ENCODE peak calls at places on chromosomes 5 and 9, in six cellular contexts. One of them, this sample, is unnamed.

GRCh38 chr9:69324549-69325401 is at the start of gene ENTREP1:
- DNase-seq in stimulated activated CD8-positive, alpha-beta memory T cell treated with anti-CD3 and anti-CD28 coated beads, Interleukin-15, amount 100 ng/mL, for 24 hours: no peak
- DNase-seq in HT-29: peak
- DNase-seq in left lung: peak
- DNase-seq in putamen: peak
- DNase-seq in fibroblast of lung: peak
- DNase-seq in this sample: peak

GRCh38 chr5:94802450-94802849 is 184.0 kb downstream of the SLF1 start:
- DNase-seq in stimulated activated CD8-positive, alpha-beta memory T cell treated with anti-CD3 and anti-CD28 coated beads, Interleukin-15, amount 100 ng/mL, for 24 hours: no peak
- DNase-seq in HT-29: peak
- DNase-seq in left lung: no peak
- DNase-seq in putamen: no peak
- DNase-seq in fibroblast of lung: peak
- DNase-seq in this sample: no peak

GRCh38 chr9:115883467-115884329 is 269.9 kb upstream of the PAPPA start:
- DNase-seq in stimulated activated CD8-positive, alpha-beta memory T cell treated with anti-CD3 and anti-CD28 coated beads, Interleukin-15, amount 100 ng/mL, for 24 hours: no peak
- DNase-seq in HT-29: peak
- DNase-seq in left lung: no peak
- DNase-seq in putamen: no peak
- DNase-seq in fibroblast of lung: peak
- DNase-seq in this sample: peak

GRCh38 chr9:19940808-19941207 is 152.0 kb upstream of the SLC24A2 start:
- DNase-seq in stimulated activated CD8-positive, alpha-beta memory T cell treated with anti-CD3 and anti-CD28 coated beads, Interleukin-15, amount 100 ng/mL, for 24 hours: no peak
- DNase-seq in HT-29: no peak
- DNase-seq in left lung: no peak
- DNase-seq in putamen: no peak
- DNase-seq in fibroblast of lung: no peak
- DNase-seq in this sample: no peak

GRCh38 chr5:56962286-56962685 is 10.4 kb upstream of the MIER3 start:
- DNase-seq in stimulated activated CD8-positive, alpha-beta memory T cell treated with anti-CD3 and anti-CD28 coated beads, Interleukin-15, amount 100 ng/mL, for 24 hours: no peak
- DNase-seq in HT-29: no peak
- DNase-seq in left lung: no peak
- DNase-seq in putamen: no peak
- DNase-seq in fibroblast of lung: no peak
- DNase-seq in this sample: no peak

GRCh38 chr5:157670662-157671591 is at the start of gene C5orf52:
- DNase-seq in stimulated activated CD8-positive, alpha-beta memory T cell treated with anti-CD3 and anti-CD28 coated beads, Interleukin-15, amount 100 ng/mL, for 24 hours: no peak
- DNase-seq in HT-29: peak
- DNase-seq in left lung: peak
- DNase-seq in putamen: no peak
- DNase-seq in fibroblast of lung: peak
- DNase-seq in this sample: peak

GRCh38 chr5:56169281-56169680 is 63.8 kb downstream of the ANKRD55 start:
- DNase-seq in stimulated activated CD8-positive, alpha-beta memory T cell treated with anti-CD3 and anti-CD28 coated beads, Interleukin-15, amount 100 ng/mL, for 24 hours: no peak
- DNase-seq in HT-29: no peak
- DNase-seq in left lung: no peak
- DNase-seq in putamen: no peak
- DNase-seq in fibroblast of lung: peak
- DNase-seq in this sample: no peak

GRCh38 chr9:125989090-125989501 is 241.9 kb downstream of the PBX3 start:
- DNase-seq in stimulated activated CD8-positive, alpha-beta memory T cell treated with anti-CD3 and anti-CD28 coated beads, Interleukin-15, amount 100 ng/mL, for 24 hours: no peak
- DNase-seq in HT-29: no peak
- DNase-seq in left lung: no peak
- DNase-seq in putamen: no peak
- DNase-seq in fibroblast of lung: no peak
- DNase-seq in this sample: no peak

GRCh38 chr5:83374547-83374946 is 97.0 kb upstream of the VCAN start:
- DNase-seq in stimulated activated CD8-positive, alpha-beta memory T cell treated with anti-CD3 and anti-CD28 coated beads, Interleukin-15, amount 100 ng/mL, for 24 hours: no peak
- DNase-seq in HT-29: no peak
- DNase-seq in left lung: no peak
- DNase-seq in putamen: no peak
- DNase-seq in fibroblast of lung: peak
- DNase-seq in this sample: no peak

GRCh38 chr5:159393854-159394274 is 63.6 kb upstream of the IL12B start:
- DNase-seq in stimulated activated CD8-positive, alpha-beta memory T cell treated with anti-CD3 and anti-CD28 coated beads, Interleukin-15, amount 100 ng/mL, for 24 hours: no peak
- DNase-seq in HT-29: no peak
- DNase-seq in left lung: no peak
- DNase-seq in putamen: no peak
- DNase-seq in fibroblast of lung: no peak
- DNase-seq in this sample: no peak

GRCh38 chr9:134818000-134818568 is 62.5 kb upstream of the FCN2 start:
- DNase-seq in stimulated activated CD8-positive, alpha-beta memory T cell treated with anti-CD3 and anti-CD28 coated beads, Interleukin-15, amount 100 ng/mL, for 24 hours: no peak
- DNase-seq in HT-29: no peak
- DNase-seq in left lung: no peak
- DNase-seq in putamen: no peak
- DNase-seq in fibroblast of lung: no peak
- DNase-seq in this sample: no peak

GRCh38 chr9:97437151-97437550 is 25.3 kb downstream of the TDRD7 start:
- DNase-seq in stimulated activated CD8-positive, alpha-beta memory T cell treated with anti-CD3 and anti-CD28 coated beads, Interleukin-15, amount 100 ng/mL, for 24 hours: no peak
- DNase-seq in HT-29: no peak
- DNase-seq in left lung: no peak
- DNase-seq in putamen: no peak
- DNase-seq in fibroblast of lung: no peak
- DNase-seq in this sample: no peak

GRCh38 chr5:141032626-141033025 is 18.5 kb upstream of the PCDHB1 start:
- DNase-seq in stimulated activated CD8-positive, alpha-beta memory T cell treated with anti-CD3 and anti-CD28 coated beads, Interleukin-15, amount 100 ng/mL, for 24 hours: no peak
- DNase-seq in HT-29: no peak
- DNase-seq in left lung: no peak
- DNase-seq in putamen: no peak
- DNase-seq in fibroblast of lung: no peak
- DNase-seq in this sample: no peak

GRCh38 chr5:35890021-35890740 is 33.5 kb downstream of the IL7R start:
- DNase-seq in stimulated activated CD8-positive, alpha-beta memory T cell treated with anti-CD3 and anti-CD28 coated beads, Interleukin-15, amount 100 ng/mL, for 24 hours: no peak
- DNase-seq in HT-29: no peak
- DNase-seq in left lung: no peak
- DNase-seq in putamen: no peak
- DNase-seq in fibroblast of lung: no peak
- DNase-seq in this sample: peak

GRCh38 chr9:115739096-115739875 is 414.3 kb upstream of the PAPPA start:
- DNase-seq in stimulated activated CD8-positive, alpha-beta memory T cell treated with anti-CD3 and anti-CD28 coated beads, Interleukin-15, amount 100 ng/mL, for 24 hours: no peak
- DNase-seq in HT-29: no peak
- DNase-seq in left lung: no peak
- DNase-seq in putamen: no peak
- DNase-seq in fibroblast of lung: no peak
- DNase-seq in this sample: no peak